ENCODE peak calls at places on chromosomes 7 and 10, in ten cellular contexts. S, P, D, M, U, N, J, E, W and O are unnamed samples.

GRCh38 chr10:22805304-22805703 is 90.9 kb upstream of the PIP4K2A start:
- DNase-seq in D (no peak), M (peak; percentile 58), S (peak; percentile 5), E (no peak), N (peak; percentile 34), J (peak; percentile 35), W (peak; percentile 48), P (peak; percentile 44), U (no peak), O (no peak)

GRCh38 chr10:118259288-118259906 is 82.7 kb downstream of the FAM204A start:
- DNase-seq in M (peak; percentile 6), D (peak; percentile 31), N (peak; percentile 18), J (peak; percentile 47), U (peak; percentile 29), S (peak; percentile 53), W (peak; percentile 42), E (no peak), P (peak; percentile 20), O (no peak)

GRCh38 chr10:110664483-110665420 is 20.6 kb downstream of the RBM20 start:
- DNase-seq in U (peak; percentile 80), S (no peak), P (peak; percentile 90), D (no peak), E (peak; percentile 80), J (no peak), M (peak; percentile 96), N (peak; percentile 82), W (peak; percentile 94), O (peak; percentile 70)

GRCh38 chr7:134806197-134806596 is 26.8 kb downstream of the CALD1 start:
- DNase-seq in E (no peak), U (no peak), M (no peak), D (no peak), S (no peak), P (no peak), J (no peak), N (no peak), W (no peak), O (no peak)

GRCh38 chr7:31805209-31805818 is 118.3 kb downstream of the PPP1R17 start:
- DNase-seq in J (no peak), W (no peak), P (no peak), U (no peak), S (no peak), D (no peak), E (no peak), N (no peak), M (no peak), O (no peak)

GRCh38 chr10:19819419-19820033 is 3.3 kb downstream of the PLXDC2 start:
- DNase-seq in S (peak; percentile 29), M (peak; percentile 43), U (peak; percentile 52), J (peak; percentile 66), N (peak; percentile 76), W (peak; percentile 68), P (peak; percentile 78), E (peak; percentile 34), D (no peak), O (no peak)

GRCh38 chr10:91048380-91048779 is 127.5 kb upstream of the ANKRD1 start:
- DNase-seq in M (no peak), D (no peak), P (no peak), J (no peak), U (no peak), E (no peak), S (no peak), N (no peak), W (no peak), O (no peak)

GRCh38 chr10:78700413-78700812 is 368.4 kb upstream of the ZMIZ1 start:
- DNase-seq in D (peak; percentile 40), S (peak; percentile 67), P (peak; percentile 47), N (peak; percentile 56), J (no peak), E (no peak), W (peak; percentile 31), M (peak; percentile 38), U (peak; percentile 5), O (no peak)

GRCh38 chr7:82926477-82926876 is 236.2 kb downstream of the PCLO start:
- DNase-seq in J (no peak), M (no peak), D (no peak), U (no peak), P (no peak), N (no peak), E (no peak), S (peak; percentile 23), W (no peak), O (no peak)

GRCh38 chr7:135801877-135802276 is 53.3 kb upstream of the FAM180A start:
- DNase-seq in P (no peak), N (no peak), M (no peak), E (no peak), W (no peak), S (peak; percentile 95), U (no peak), D (no peak), J (no peak), O (no peak)

GRCh38 chr7:117869374-117869773 is 3.9 kb downstream of the CTTNBP2 start:
- DNase-seq in N (no peak), D (no peak), J (no peak), S (no peak), M (no peak), W (no peak), U (no peak), P (no peak), E (no peak), O (no peak)

GRCh38 chr10:99870051-99870730 is 87.8 kb downstream of the ABCC2 start:
- DNase-seq in D (no peak), E (no peak), M (no peak), W (no peak), U (no peak), N (no peak), P (no peak), S (no peak), J (no peak), O (no peak)

GRCh38 chr7:123463890-123464289 is 70.5 kb downstream of the IQUB start:
- DNase-seq in J (no peak), D (no peak), N (no peak), U (no peak), M (no peak), W (no peak), P (no peak), E (no peak), S (no peak), O (no peak)

GRCh38 chr7:157006205-157006747 is 4.2 kb downstream of the MNX1 start:
- DNase-seq in P (no peak), M (no peak), W (no peak), J (peak; percentile 47), U (no peak), E (no peak), S (no peak), D (no peak), N (no peak), O (no peak)

DNA sequence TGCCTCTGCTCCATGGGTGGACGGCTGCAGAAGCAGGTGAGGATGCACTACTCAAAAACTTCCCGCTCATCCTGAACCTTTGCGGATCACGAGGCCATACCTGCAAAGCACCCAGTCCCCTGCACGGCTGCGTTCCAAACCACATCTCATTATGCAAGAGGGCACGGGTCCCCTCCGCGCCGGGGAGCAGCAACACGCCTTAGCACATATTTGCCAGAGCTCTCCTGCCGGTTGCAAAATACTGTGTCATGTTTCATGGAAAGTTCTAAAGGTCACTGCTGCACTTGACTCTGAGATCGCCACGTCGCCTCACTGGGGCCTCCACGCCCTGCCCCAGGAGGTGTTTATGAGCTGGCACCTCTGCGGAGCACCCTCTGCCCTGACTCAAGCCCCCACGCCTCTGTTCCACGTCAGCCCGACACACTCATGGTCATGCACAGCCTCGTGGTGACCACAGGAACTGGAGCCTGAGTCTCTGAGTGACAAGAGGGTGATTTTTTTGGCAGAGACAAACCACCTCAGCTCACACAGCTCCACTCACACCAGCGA is 131.8 kb downstream of the PRKAG2 start:
- DNase-seq in U (peak; percentile 92), D (peak; percentile 86), W (peak; percentile 88), M (peak; percentile 89), E (peak; percentile 29), P (peak; percentile 81), S (peak; percentile 42), J (no peak), N (peak; percentile 61), O (no peak)
- TF ChIP-seq CTCF in U (peak; percentile 51), D (no peak), W (peak; percentile 42), M (peak; percentile 48), E (peak; percentile 60), P (peak; percentile 50), S (peak; percentile 20), J (peak; percentile 55), N (peak; percentile 47), O (peak; percentile 61)

DNA sequence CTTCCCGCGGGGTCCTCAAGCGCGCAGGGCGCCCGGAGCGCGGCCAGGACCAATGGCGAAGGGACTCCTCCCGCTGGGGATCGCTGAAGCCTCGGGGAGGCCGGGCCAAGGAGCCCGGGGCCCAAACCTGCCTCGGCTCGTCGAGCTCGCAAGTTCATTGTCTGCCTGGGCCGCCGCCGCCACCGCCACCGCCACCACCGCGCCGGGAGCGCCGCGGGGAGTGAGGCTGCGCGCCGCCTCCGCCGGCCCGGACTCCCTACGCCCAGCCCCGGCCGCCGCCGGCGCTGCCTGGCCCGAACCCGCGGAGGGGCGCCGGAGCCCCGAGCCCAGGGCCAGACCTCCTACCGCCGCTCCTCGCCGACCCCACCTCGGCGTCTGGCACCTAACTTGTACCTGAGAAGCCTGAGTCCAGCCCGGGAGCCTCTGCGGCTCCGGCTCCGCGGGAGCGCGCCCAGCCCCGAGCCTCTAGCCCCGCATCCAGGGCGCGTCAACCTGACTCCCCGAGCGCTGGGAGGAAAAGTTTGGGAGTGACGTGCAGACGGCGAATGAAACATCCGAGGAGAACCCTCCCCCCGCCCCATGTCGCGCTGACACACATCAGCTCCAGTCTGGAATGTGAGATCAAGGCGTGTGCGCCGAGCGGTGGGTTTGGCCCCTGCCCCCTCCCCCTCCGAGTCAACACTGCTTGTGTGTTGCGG is at the start of gene CHST15:
- DNase-seq in D (peak; percentile 48), M (no peak), U (peak; percentile 75), E (peak; percentile 33), P (peak; percentile 45), J (peak; percentile 73), W (peak; percentile 54), N (peak; percentile 36), S (peak; percentile 80), O (no peak)
- H3K4me3 ChIP-seq in D (peak within 1 kb of the TSS; percentile 69), M (peak within 1 kb of the TSS; percentile 14), U (peak within 1 kb of the TSS; percentile 69), E (peak within 1 kb of the TSS; percentile 58), P (peak within 1 kb of the TSS; percentile 73), J (no peak within 1 kb of the TSS), W (peak within 1 kb of the TSS; percentile 47), N (peak within 1 kb of the TSS; percentile 47), S (peak within 1 kb of the TSS; percentile 50), O (peak within 1 kb of the TSS; percentile 51)

GRCh38 chr7:33868151-33868550 is 37.2 kb upstream of the BMPER start:
- DNase-seq in D (no peak), E (no peak), P (peak; percentile 47), U (no peak), S (no peak), M (peak; percentile 69), J (peak; percentile 44), W (peak; percentile 65), N (peak; percentile 49), O (no peak)
- TF ChIP-seq CTCF in D (no peak), E (no peak), P (no peak), U (no peak), S (no peak), M (no peak), J (no peak), W (no peak), N (no peak), O (no peak)

DNA sequence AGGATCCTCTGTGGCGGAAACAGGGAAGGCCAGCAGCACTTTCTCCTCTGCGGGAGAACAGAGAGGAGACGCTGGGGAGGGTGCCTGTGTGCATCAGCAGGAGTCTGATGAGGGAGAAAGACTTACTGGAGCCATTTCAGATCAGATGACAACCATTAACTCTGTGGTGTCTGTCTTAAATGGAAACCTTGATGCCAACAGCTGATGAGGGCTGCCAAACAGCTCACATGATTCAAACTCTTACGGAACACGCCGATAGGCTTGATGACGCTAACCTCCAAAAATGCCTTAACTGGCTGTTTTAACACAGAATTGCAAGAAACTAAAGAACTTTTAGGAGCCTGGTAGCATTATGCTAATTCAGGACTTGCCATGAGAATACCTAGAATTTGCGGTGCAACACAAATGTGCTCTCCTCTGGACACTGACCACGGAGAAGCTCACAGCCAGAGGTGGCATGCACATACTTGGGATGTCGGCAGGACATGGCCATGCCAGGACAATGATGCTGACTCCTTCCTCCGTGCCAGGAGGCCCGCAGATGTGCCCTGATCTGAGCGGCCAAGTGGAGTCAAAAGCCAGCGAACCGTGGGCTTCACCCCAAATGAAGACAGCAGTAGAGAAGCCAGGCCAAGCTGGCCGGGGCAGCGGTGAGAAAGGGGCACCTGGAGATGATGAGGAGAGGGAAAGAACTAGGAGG is 154.9 kb downstream of the ZMYND11 start:
- DNase-seq in W (peak; percentile 89), U (no peak), M (no peak), J (no peak), P (no peak), D (no peak), N (peak; percentile 85), S (no peak), E (no peak), O (no peak)
- H3K4me3 ChIP-seq in W (no peak overlapping the region), U (no peak overlapping the region), M (no peak overlapping the region), J (no peak overlapping the region), P (no peak overlapping the region), D (no peak overlapping the region), N (no peak overlapping the region), S (no peak overlapping the region), E (no peak overlapping the region), O (no peak overlapping the region)